ENCODE peak calls at places on chromosome 16, in six cellular contexts. L, U, J, G, F and A are unnamed samples.

GRCh38 chr16:87423429-87423828 is 31.3 kb downstream of the MAP1LC3B start:
- DNase-seq in L (no peak), U (no peak), J (no peak), G (no peak), F (no peak), A (no peak)

GRCh38 chr16:58044266-58045019 is 18.9 kb downstream of the MMP15 start:
- DNase-seq in L (no peak), U (no peak), J (no peak), G (no peak), F (no peak), A (no peak)

GRCh38 chr16:68264128-68265077 is at the start of gene SLC7A6:
- DNase-seq in L (peak), U (peak), J (peak), G (no peak), F (peak), A (peak)

GRCh38 chr16:24999088-24999670 is 16.0 kb downstream of the ARHGAP17 start:
- DNase-seq in L (no peak), U (peak), J (no peak), G (no peak), F (no peak), A (no peak)

GRCh38 chr16:50316102-50316847 is 49.9 kb downstream of the ADCY7 start:
- DNase-seq in L (no peak), U (peak), J (no peak), G (no peak), F (no peak), A (no peak)

GRCh38 chr16:28491080-28491969 is 549 bp downstream of the CLN3 start:
- DNase-seq in L (peak), U (no peak), J (peak), G (no peak), F (peak), A (peak)

GRCh38 chr16:51875834-51876725 is 670.9 kb downstream of the TOX3 start:
- DNase-seq in L (no peak), U (no peak), J (no peak), G (no peak), F (no peak), A (no peak)

GRCh38 chr16:84922351-84923135 is 88.8 kb downstream of the ZDHHC7 start:
- DNase-seq in L (no peak), U (no peak), J (no peak), G (no peak), F (no peak), A (peak)

GRCh38 chr16:89084814-89085612 is 8.6 kb upstream of the ACSF3 start:
- DNase-seq in L (no peak), U (no peak), J (no peak), G (no peak), F (peak), A (no peak)

GRCh38 chr16:85136705-85137322 is 24.5 kb upstream of the CIBAR2 start:
- DNase-seq in L (no peak), U (no peak), J (peak), G (no peak), F (no peak), A (peak)

GRCh38 chr16:4736546-4736945 is 2.2 kb downstream of the DNAAF8 start:
- DNase-seq in L (no peak), U (no peak), J (no peak), G (no peak), F (no peak), A (no peak)

GRCh38 chr16:23491490-23492391 is 18.6 kb downstream of the GGA2 start:
- DNase-seq in L (peak), U (peak), J (peak), G (no peak), F (peak), A (peak)

GRCh38 chr16:15832241-15832640 is 24.6 kb downstream of the MYH11 start:
- DNase-seq in L (no peak), U (no peak), J (no peak), G (no peak), F (peak), A (no peak)

GRCh38 chr16:50644730-50645129 is 36.4 kb downstream of the SNX20 start:
- DNase-seq in L (no peak), U (peak), J (no peak), G (no peak), F (no peak), A (no peak)

GRCh38 chr16:84024854-84025253 is 17.7 kb downstream of the SLC38A8 start:
- DNase-seq in L (no peak), U (peak), J (peak), G (no peak), F (no peak), A (no peak)

GRCh38 chr16:85204242-85205010 is 92.2 kb upstream of the CIBAR2 start:
- DNase-seq in L (no peak), U (peak), J (peak), G (no peak), F (no peak), A (no peak)

GRCh38 chr16:50632927-50633800 is 47.9 kb downstream of the SNX20 start:
- DNase-seq in L (no peak), U (no peak), J (no peak), G (no peak), F (no peak), A (no peak)

GRCh38 chr16:29834079-29834478 is 13.8 kb downstream of the MVP start:
- DNase-seq in L (no peak), U (no peak), J (no peak), G (no peak), F (no peak), A (no peak)

GRCh38 chr16:70657956-70658355 is 11.6 kb downstream of the IL34 start:
- DNase-seq in L (no peak), U (no peak), J (no peak), G (no peak), F (no peak), A (no peak)

GRCh38 chr16:47060596-47060995 is 83.1 kb downstream of the NETO2 start:
- DNase-seq in L (no peak), U (no peak), J (no peak), G (no peak), F (peak), A (no peak)

GRCh38 chr16:89099905-89100304 is 6.3 kb downstream of the ACSF3 start:
- DNase-seq in L (no peak), U (no peak), J (no peak), G (no peak), F (no peak), A (no peak)

GRCh38 chr16:17101646-17102045 is 369.1 kb downstream of the XYLT1 start:
- DNase-seq in L (no peak), U (peak), J (no peak), G (no peak), F (no peak), A (no peak)

DNA sequence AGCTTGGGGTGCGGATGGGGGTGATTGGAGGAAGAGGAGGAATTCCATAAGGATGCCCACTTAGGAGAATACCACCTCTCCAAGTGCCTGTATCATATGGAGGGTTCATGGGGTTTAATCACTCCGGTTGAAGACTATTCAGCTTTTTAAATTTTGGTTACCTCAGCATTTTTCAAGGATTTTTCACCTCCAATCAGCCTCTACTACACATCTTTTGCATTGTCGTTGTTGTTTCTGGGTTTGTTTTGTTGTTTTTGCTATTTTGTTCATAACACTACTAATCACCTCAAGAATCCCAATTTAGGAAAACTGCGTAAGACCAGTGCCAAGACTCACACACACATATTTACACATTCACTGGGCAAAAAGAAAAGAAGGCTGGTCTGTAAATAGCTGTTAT is 619.5 kb upstream of the CDH5 start:
- DNase-seq in L (no peak), U (no peak), J (no peak), G (no peak), F (no peak), A (no peak)
- H3K4me3 ChIP-seq in L (no peak), U (no peak), J (no peak), G (no peak), F (no peak), A (no peak)

GRCh38 chr16:85453-85782 is 7.4 kb downstream of the MPG start:
- DNase-seq in L (no peak), U (no peak), J (no peak), G (no peak), F (no peak), A (no peak)

GRCh38 chr16:84718-85452 is 6.9 kb downstream of the MPG start:
- DNase-seq in L (no peak), U (peak), J (peak), G (peak), F (peak), A (peak)

GRCh38 chr16:83060-83603 is 5.1 kb downstream of the MPG start:
- DNase-seq in L (no peak), U (no peak), J (no peak), G (no peak), F (no peak), A (no peak)

GRCh38 chr16:85865-86264 is 7.8 kb downstream of the MPG start:
- DNase-seq in L (no peak), U (no peak), J (no peak), G (no peak), F (no peak), A (no peak)

DNA sequence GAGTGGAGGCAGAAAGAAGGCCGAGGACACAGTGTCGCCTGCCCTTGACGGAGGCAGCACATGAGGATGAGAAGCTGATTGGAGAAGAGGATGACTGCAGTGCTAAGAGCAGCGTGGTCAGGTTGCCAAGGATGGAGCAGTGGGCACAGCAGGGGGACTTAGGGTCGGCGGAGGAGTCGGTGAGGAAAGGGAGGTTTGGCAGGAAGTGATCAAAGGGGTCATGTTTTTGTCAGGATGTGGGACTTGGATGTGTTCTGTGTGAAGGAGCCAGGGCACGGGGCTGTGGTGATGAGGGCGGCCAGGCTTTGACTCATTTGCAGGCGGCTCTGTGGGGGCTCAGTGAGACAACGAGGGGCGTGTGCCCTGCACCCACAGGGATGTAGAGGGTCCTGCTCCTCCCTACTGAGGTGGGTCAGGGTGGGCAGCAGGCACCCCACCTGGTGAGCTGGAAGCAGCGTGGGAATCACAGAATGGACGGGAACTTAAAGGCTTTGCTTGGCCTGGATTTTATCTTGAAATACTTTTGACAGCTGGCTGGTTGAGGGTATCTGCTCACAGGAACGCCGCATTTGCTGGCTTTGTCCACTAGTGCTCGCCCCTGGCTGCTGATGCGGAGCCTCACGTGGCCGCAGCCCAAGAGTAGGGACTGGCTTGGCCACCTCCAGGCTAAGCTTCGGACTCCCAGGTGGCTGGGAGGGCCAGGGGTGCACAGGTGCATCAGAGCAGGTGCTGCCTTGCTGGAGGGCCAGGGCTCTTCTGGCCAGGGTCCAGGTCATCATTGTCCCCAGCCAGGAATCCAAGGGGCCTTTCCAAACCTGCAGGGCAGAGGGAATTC is 6.0 kb downstream of the MPG start:
- DNase-seq in L (no peak), U (no peak), J (peak), G (no peak), F (no peak), A (no peak)
- TF ChIP-seq CTCF in L (no peak), U (no peak), J (no peak), G (no peak), F (no peak), A (no peak)

DNA sequence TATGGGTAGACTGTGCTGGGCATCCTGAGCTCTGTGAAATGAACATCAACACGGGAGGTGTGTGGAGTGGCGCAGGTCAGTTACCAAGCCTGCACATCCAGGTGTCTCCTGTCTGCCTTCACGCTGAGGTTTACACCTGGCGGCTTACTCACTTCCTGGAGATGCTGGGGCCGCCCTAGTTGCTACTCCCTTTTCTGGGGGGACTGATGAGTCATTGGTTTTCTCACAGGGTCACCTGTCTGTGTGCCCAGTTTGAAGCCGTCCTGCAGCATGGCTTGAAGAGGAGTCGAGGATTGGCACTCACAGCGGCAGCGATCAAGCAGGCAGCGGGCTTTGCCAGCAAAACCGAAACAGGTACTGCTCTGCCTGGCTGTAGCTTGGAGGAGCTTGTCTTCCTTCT is 50.6 kb downstream of the SNX29 start:
- DNase-seq in L (no peak), U (peak), J (no peak), G (no peak), F (no peak), A (no peak)
- H3K4me3 ChIP-seq in L (no peak), U (no peak), J (no peak), G (no peak), F (no peak), A (no peak)

GRCh38 chr16:56824335-56824734 is 40.7 kb upstream of the SLC12A3 start:
- DNase-seq in L (peak), U (peak), J (peak), G (no peak), F (no peak), A (peak)
- TF ChIP-seq CTCF in L (peak), U (no peak), J (peak), G (peak), F (no peak), A (no peak)

GRCh38 chr16:1602285-1602684 is 9.6 kb downstream of the IFT140 start:
- DNase-seq in L (no peak), U (no peak), J (no peak), G (no peak), F (no peak), A (no peak)
- H3K4me3 ChIP-seq in L (no peak), U (no peak), J (no peak), G (no peak), F (no peak), A (no peak)

DNA sequence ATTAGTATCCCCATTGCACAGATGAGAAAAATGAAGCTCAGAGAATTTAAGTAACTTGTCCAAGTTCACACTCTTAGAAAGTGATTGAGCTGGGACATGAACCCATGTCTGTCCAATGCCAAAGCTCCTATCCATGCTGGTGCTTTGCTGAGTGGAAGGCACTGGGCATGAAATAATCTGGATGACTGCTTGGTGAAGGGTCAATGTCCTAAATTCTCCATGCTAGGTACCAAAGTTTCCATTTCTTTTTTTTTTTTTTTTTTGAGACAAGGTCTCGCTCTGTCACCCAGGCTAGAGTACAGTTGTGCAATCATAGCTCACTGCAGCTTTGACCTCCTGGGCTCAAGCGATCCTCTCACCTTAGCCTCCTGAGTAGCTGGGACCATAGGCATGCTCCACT is 153.6 kb upstream of the ERCC4 start:
- DNase-seq in L (no peak), U (no peak), J (no peak), G (no peak), F (no peak), A (no peak)
- TF ChIP-seq CTCF in L (no peak), U (no peak), J (no peak), G (no peak), F (no peak), A (no peak)

GRCh38 chr16:80564394-80564793 is 23.6 kb downstream of the DYNLRB2 start:
- DNase-seq in L (no peak), U (no peak), J (no peak), G (no peak), F (no peak), A (no peak)
- H3K4me3 ChIP-seq in L (no peak), U (no peak), J (no peak), G (no peak), F (no peak), A (no peak)

GRCh38 chr16:67173808-67174705 is 3.7 kb downstream of the NOL3 start:
- DNase-seq in L (peak), U (peak), J (peak), G (peak), F (peak), A (peak)
- TF ChIP-seq CTCF in L (no peak), U (peak), J (peak), G (peak), F (peak), A (peak)

DNA sequence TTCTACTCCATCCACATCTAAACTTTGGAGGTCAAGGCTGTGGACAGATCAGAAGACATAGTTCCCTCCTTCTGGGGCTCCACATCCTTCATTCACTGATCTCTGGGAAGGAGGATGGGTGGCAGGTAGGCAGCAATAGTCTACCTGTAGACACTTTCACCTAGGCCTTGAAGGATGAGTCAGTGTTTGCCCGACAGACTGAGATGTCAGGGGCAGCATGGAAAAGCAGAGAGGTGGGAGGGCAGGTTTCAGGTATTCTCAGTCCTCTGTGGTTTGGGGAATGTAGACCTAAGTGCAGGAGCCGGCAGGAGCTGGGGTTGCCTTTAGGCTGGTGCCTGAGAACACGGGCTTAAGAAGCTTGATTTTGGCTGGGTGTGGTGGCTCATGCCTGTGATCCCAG is 171.9 kb upstream of the ZNF267 start:
- DNase-seq in L (no peak), U (no peak), J (no peak), G (no peak), F (no peak), A (no peak)
- H3K4me3 ChIP-seq in L (no peak), U (no peak), J (no peak), G (no peak), F (no peak), A (peak)